ENCODE peak calls at places on chromosomes 16 and 17, in four cellular contexts. One of them, this sample, is unnamed.

GRCh38 chr17:57687642-57688041 is 57.5 kb downstream of the CCDC182 start:
- DNase-seq in SK-N-SH: no peak
- DNase-seq in K562: no peak
- DNase-seq in HCT116: no peak
- DNase-seq in this sample: no peak

GRCh38 chr17:42846594-42847280 is 2.4 kb downstream of the AOC2 start:
- DNase-seq in SK-N-SH: no peak
- DNase-seq in K562: no peak
- DNase-seq in HCT116: no peak
- DNase-seq in this sample: no peak

GRCh38 chr17:68248199-68248825 is 469 bp downstream of the AMZ2 start:
- DNase-seq in SK-N-SH: no peak
- DNase-seq in K562: no peak
- DNase-seq in HCT116: no peak
- DNase-seq in this sample: peak; percentile 38

GRCh38 chr16:89412811-89413210 is 77.5 kb downstream of the ANKRD11 start:
- DNase-seq in SK-N-SH: peak; percentile 61
- DNase-seq in K562: peak; percentile 63
- DNase-seq in HCT116: no peak
- DNase-seq in this sample: no peak

GRCh38 chr16:53085539-53086450 is 31.0 kb downstream of the CHD9 start:
- DNase-seq in SK-N-SH: peak; percentile 57
- DNase-seq in K562: no peak
- DNase-seq in HCT116: no peak
- DNase-seq in this sample: no peak

GRCh38 chr17:39151680-39152058 is 232 bp upstream of the PLXDC1 start:
- DNase-seq in SK-N-SH: no peak
- DNase-seq in K562: no peak
- DNase-seq in HCT116: no peak
- DNase-seq in this sample: no peak

GRCh38 chr17:79748296-79749099 is 17.8 kb downstream of the ENPP7 start:
- DNase-seq in SK-N-SH: peak; percentile 82
- DNase-seq in K562: no peak
- DNase-seq in HCT116: no peak
- DNase-seq in this sample: no peak

GRCh38 chr17:31339906-31340661 is 18.7 kb upstream of the EVI2A start:
- DNase-seq in SK-N-SH: no peak
- DNase-seq in K562: peak; percentile 37
- DNase-seq in HCT116: no peak
- DNase-seq in this sample: no peak

GRCh38 chr16:2751577-2752034 is 832 bp upstream of the SRRM2 start:
- DNase-seq in SK-N-SH: peak; percentile 89
- DNase-seq in K562: no peak
- DNase-seq in HCT116: peak; percentile 60
- DNase-seq in this sample: peak; percentile 39

GRCh38 chr17:73436966-73437365 is 125.2 kb upstream of the CDC42EP4 start:
- DNase-seq in SK-N-SH: no peak
- DNase-seq in K562: no peak
- DNase-seq in HCT116: no peak
- DNase-seq in this sample: no peak

GRCh38 chr16:54287758-54288591 is 1.4 kb upstream of the IRX3 start:
- DNase-seq in SK-N-SH: no peak
- DNase-seq in K562: no peak
- DNase-seq in HCT116: no peak
- DNase-seq in this sample: peak; percentile 23

GRCh38 chr17:32831223-32831622 is 45.7 kb downstream of the MYO1D start:
- DNase-seq in SK-N-SH: no peak
- DNase-seq in K562: no peak
- DNase-seq in HCT116: no peak
- DNase-seq in this sample: no peak

GRCh38 chr17:81930142-81931125 is 2.9 kb upstream of the MAFG start:
- DNase-seq in SK-N-SH: no peak
- DNase-seq in K562: no peak
- DNase-seq in HCT116: no peak
- DNase-seq in this sample: no peak

GRCh38 chr17:44556854-44557606 is at the start of gene FZD2:
- DNase-seq in SK-N-SH: peak; percentile 95
- DNase-seq in K562: peak; percentile 96
- DNase-seq in HCT116: peak; percentile 91
- DNase-seq in this sample: peak; percentile 99

GRCh38 chr16:86533076-86533475 is 22.0 kb downstream of the MTHFSD start:
- DNase-seq in SK-N-SH: no peak
- DNase-seq in K562: no peak
- DNase-seq in HCT116: no peak
- DNase-seq in this sample: no peak

GRCh38 chr16:58421529-58421928 is 29.3 kb downstream of the GINS3 start:
- DNase-seq in SK-N-SH: no peak
- DNase-seq in K562: no peak
- DNase-seq in HCT116: no peak
- DNase-seq in this sample: no peak

GRCh38 chr16:1681032-1681431 is 3.0 kb downstream of the JPT2 start:
- DNase-seq in SK-N-SH: no peak
- DNase-seq in K562: no peak
- DNase-seq in HCT116: no peak
- DNase-seq in this sample: no peak

GRCh38 chr17:82940226-82941020 is 100.6 kb upstream of the ZNF750 start:
- DNase-seq in SK-N-SH: no peak
- DNase-seq in K562: no peak
- DNase-seq in HCT116: no peak
- DNase-seq in this sample: no peak

GRCh38 chr16:17532338-17532995 is 61.7 kb upstream of the XYLT1 start:
- DNase-seq in SK-N-SH: no peak
- DNase-seq in K562: no peak
- DNase-seq in HCT116: no peak
- DNase-seq in this sample: no peak

GRCh38 chr16:17527538-17527937 is 56.8 kb upstream of the XYLT1 start:
- DNase-seq in SK-N-SH: no peak
- DNase-seq in K562: no peak
- DNase-seq in HCT116: no peak
- DNase-seq in this sample: no peak

GRCh38 chr16:17526956-17527355 is 56.2 kb upstream of the XYLT1 start:
- DNase-seq in SK-N-SH: no peak
- DNase-seq in K562: no peak
- DNase-seq in HCT116: no peak
- DNase-seq in this sample: no peak

GRCh38 chr16:17529982-17530760 is 59.4 kb upstream of the XYLT1 start:
- DNase-seq in SK-N-SH: no peak
- DNase-seq in K562: peak; percentile 35
- DNase-seq in HCT116: no peak
- DNase-seq in this sample: no peak
- TF ChIP-seq JUND in SK-N-SH: no peak
- TF ChIP-seq JUND in K562: no peak
- TF ChIP-seq JUND in HCT116: no peak
- TF ChIP-seq JUND in this sample: no peak

GRCh38 chr17:72151565-72152391 is 31.0 kb downstream of the SOX9 start:
- DNase-seq in SK-N-SH: peak; percentile 66
- DNase-seq in K562: peak; percentile 10
- DNase-seq in HCT116: peak; percentile 97
- DNase-seq in this sample: peak; percentile 64
- TF ChIP-seq JUND in SK-N-SH: peak; percentile 90
- TF ChIP-seq JUND in K562: peak; percentile 82
- TF ChIP-seq JUND in HCT116: peak; percentile 98
- TF ChIP-seq JUND in this sample: peak; percentile 85

GRCh38 chr17:17535957-17536356 is 39.8 kb upstream of the RASD1 start:
- DNase-seq in SK-N-SH: peak; percentile 62
- DNase-seq in K562: no peak
- DNase-seq in HCT116: no peak
- DNase-seq in this sample: peak; percentile 22
- TF ChIP-seq JUND in SK-N-SH: no peak
- TF ChIP-seq JUND in K562: no peak
- TF ChIP-seq JUND in HCT116: no peak
- TF ChIP-seq JUND in this sample: no peak

DNA sequence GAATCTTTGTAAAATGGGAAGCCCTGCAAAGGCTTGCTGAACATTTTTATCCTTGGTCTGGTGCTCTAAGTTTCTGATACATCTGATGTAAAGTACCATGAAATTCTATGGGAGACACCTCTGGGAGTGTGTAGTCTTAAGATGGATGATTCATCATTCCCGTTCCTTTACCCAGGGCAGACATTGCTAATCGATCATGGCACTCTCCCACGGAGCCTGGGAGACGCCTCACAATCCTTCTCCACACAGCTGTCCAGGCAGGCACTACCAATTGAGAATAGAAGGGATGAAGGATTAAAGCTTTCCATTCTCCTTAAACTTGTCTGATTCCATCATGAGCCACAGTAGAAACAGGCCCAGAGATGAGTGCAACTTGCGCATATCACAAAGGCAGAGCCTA is 144.8 kb downstream of the GSG1L start:
- DNase-seq in SK-N-SH: no peak
- DNase-seq in K562: no peak
- DNase-seq in HCT116: peak; percentile 29
- DNase-seq in this sample: no peak
- TF ChIP-seq JUND in SK-N-SH: no peak
- TF ChIP-seq JUND in K562: peak; percentile 30
- TF ChIP-seq JUND in HCT116: peak; percentile 9
- TF ChIP-seq JUND in this sample: no peak

DNA sequence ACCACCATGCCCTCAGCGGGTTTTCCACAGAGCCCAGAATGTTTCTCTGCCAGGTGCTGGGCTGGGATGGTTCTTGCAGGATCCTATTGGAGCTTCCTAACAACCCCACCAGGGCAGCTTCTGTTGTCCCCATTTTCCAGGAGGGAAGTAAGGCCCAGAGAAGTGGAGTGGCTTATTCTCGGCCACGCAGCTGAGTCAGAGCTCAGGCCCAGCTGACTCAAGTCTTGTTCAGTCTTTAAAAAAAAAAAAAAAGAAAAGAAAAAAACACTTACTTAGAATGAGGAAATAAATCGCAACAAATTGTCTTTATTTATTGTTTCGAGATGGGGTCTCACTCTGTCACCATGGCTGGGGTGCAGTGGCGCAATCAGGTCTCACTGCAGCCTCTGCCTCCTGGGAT is 413.0 kb downstream of the CPPED1 start:
- DNase-seq in SK-N-SH: no peak
- DNase-seq in K562: no peak
- DNase-seq in HCT116: no peak
- DNase-seq in this sample: no peak
- TF ChIP-seq JUND in SK-N-SH: no peak
- TF ChIP-seq JUND in K562: no peak
- TF ChIP-seq JUND in HCT116: no peak
- TF ChIP-seq JUND in this sample: no peak

GRCh38 chr17:76331083-76331482 is 22.6 kb downstream of the PRPSAP1 start:
- DNase-seq in SK-N-SH: no peak
- DNase-seq in K562: no peak
- DNase-seq in HCT116: no peak
- DNase-seq in this sample: no peak
- TF ChIP-seq JUND in SK-N-SH: no peak
- TF ChIP-seq JUND in K562: no peak
- TF ChIP-seq JUND in HCT116: no peak
- TF ChIP-seq JUND in this sample: no peak

DNA sequence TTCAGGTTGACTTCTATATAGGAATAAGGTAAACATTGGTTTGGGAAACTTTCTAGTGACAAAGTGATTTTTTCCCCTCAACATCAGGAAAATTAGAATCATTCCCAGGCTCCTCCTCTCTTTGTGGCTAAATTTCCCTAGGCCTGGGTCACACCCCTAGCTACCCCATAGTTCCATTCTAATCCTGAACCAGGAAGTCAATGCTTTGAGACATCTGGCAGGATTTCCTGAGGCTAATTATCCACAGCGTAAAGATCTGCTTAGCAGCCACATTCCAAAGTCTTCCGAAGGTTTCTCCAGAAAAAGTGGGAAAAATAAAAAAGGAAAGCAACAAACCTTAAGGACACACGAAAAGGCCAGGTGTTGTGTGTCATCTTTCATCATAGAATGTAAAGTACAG is 60.3 kb upstream of the CORO6 start:
- DNase-seq in SK-N-SH: peak; percentile 17
- DNase-seq in K562: no peak
- DNase-seq in HCT116: no peak
- DNase-seq in this sample: no peak
- TF ChIP-seq JUND in SK-N-SH: no peak
- TF ChIP-seq JUND in K562: no peak
- TF ChIP-seq JUND in HCT116: no peak
- TF ChIP-seq JUND in this sample: no peak

GRCh38 chr16:69929480-69929879 is 21.7 kb upstream of the CLEC18A start:
- DNase-seq in SK-N-SH: no peak
- DNase-seq in K562: no peak
- DNase-seq in HCT116: no peak
- DNase-seq in this sample: no peak
- TF ChIP-seq JUND in SK-N-SH: no peak
- TF ChIP-seq JUND in K562: no peak
- TF ChIP-seq JUND in HCT116: no peak
- TF ChIP-seq JUND in this sample: no peak

GRCh38 chr17:54439816-54440215 is 460.8 kb upstream of the TOM1L1 start:
- DNase-seq in SK-N-SH: no peak
- DNase-seq in K562: no peak
- DNase-seq in HCT116: no peak
- DNase-seq in this sample: no peak
- TF ChIP-seq JUND in SK-N-SH: no peak
- TF ChIP-seq JUND in K562: no peak
- TF ChIP-seq JUND in HCT116: no peak
- TF ChIP-seq JUND in this sample: no peak